ENCODE peak calls at places on chromosome 9, in six cellular contexts. One of them, this sample, is unnamed.

GRCh38 chr9:124259273-124260078 is 1.7 kb downstream of the NEK6 start:
- DNase-seq in HFF-Myc: no peak
- DNase-seq in tibial artery: peak
- DNase-seq in fibroblast of the aortic adventitia: peak
- DNase-seq in stomach: peak
- DNase-seq in epithelial cell of esophagus: peak
- DNase-seq in this sample: peak

GRCh38 chr9:137243626-137244485 is 2.8 kb downstream of the TUBB4B start:
- DNase-seq in HFF-Myc: no peak
- DNase-seq in tibial artery: no peak
- DNase-seq in fibroblast of the aortic adventitia: no peak
- DNase-seq in stomach: no peak
- DNase-seq in epithelial cell of esophagus: peak
- DNase-seq in this sample: no peak

GRCh38 chr9:126380447-126380846 is 53.8 kb downstream of the MVB12B start:
- DNase-seq in HFF-Myc: no peak
- DNase-seq in tibial artery: no peak
- DNase-seq in fibroblast of the aortic adventitia: no peak
- DNase-seq in stomach: no peak
- DNase-seq in epithelial cell of esophagus: no peak
- DNase-seq in this sample: no peak

GRCh38 chr9:71680189-71680983 is 87.9 kb downstream of the CEMIP2 start:
- DNase-seq in HFF-Myc: no peak
- DNase-seq in tibial artery: no peak
- DNase-seq in fibroblast of the aortic adventitia: peak
- DNase-seq in stomach: no peak
- DNase-seq in epithelial cell of esophagus: peak
- DNase-seq in this sample: peak

GRCh38 chr9:36194326-36195000 is 3.7 kb downstream of the CLTA start:
- DNase-seq in HFF-Myc: no peak
- DNase-seq in tibial artery: no peak
- DNase-seq in fibroblast of the aortic adventitia: peak
- DNase-seq in stomach: no peak
- DNase-seq in epithelial cell of esophagus: peak
- DNase-seq in this sample: no peak

GRCh38 chr9:35380619-35381018 is 109.3 kb upstream of the RUSC2 start:
- DNase-seq in HFF-Myc: no peak
- DNase-seq in tibial artery: no peak
- DNase-seq in fibroblast of the aortic adventitia: no peak
- DNase-seq in stomach: no peak
- DNase-seq in epithelial cell of esophagus: no peak
- DNase-seq in this sample: no peak

GRCh38 chr9:104835163-104835562 is 71.2 kb downstream of the NIPSNAP3B start:
- DNase-seq in HFF-Myc: no peak
- DNase-seq in tibial artery: no peak
- DNase-seq in fibroblast of the aortic adventitia: no peak
- DNase-seq in stomach: no peak
- DNase-seq in epithelial cell of esophagus: no peak
- DNase-seq in this sample: no peak

GRCh38 chr9:124388275-124389048 is 26.8 kb downstream of the PSMB7 start:
- DNase-seq in HFF-Myc: no peak
- DNase-seq in tibial artery: no peak
- DNase-seq in fibroblast of the aortic adventitia: no peak
- DNase-seq in stomach: no peak
- DNase-seq in epithelial cell of esophagus: no peak
- DNase-seq in this sample: no peak

GRCh38 chr9:125525846-125526619 is 181.0 kb downstream of the MAPKAP1 start:
- DNase-seq in HFF-Myc: no peak
- DNase-seq in tibial artery: no peak
- DNase-seq in fibroblast of the aortic adventitia: peak
- DNase-seq in stomach: no peak
- DNase-seq in epithelial cell of esophagus: no peak
- DNase-seq in this sample: peak

GRCh38 chr9:126723807-126724172 is 81.0 kb upstream of the ZBTB43 start:
- DNase-seq in HFF-Myc: no peak
- DNase-seq in tibial artery: no peak
- DNase-seq in fibroblast of the aortic adventitia: no peak
- DNase-seq in stomach: no peak
- DNase-seq in epithelial cell of esophagus: no peak
- DNase-seq in this sample: no peak

GRCh38 chr9:134957165-134957944 is 39.6 kb upstream of the FCN1 start:
- DNase-seq in HFF-Myc: no peak
- DNase-seq in tibial artery: peak
- DNase-seq in fibroblast of the aortic adventitia: no peak
- DNase-seq in stomach: no peak
- DNase-seq in epithelial cell of esophagus: no peak
- DNase-seq in this sample: no peak

GRCh38 chr9:37732086-37732744 is 21.4 kb upstream of the TRMT10B start:
- DNase-seq in HFF-Myc: no peak
- DNase-seq in tibial artery: no peak
- DNase-seq in fibroblast of the aortic adventitia: no peak
- DNase-seq in stomach: no peak
- DNase-seq in epithelial cell of esophagus: no peak
- DNase-seq in this sample: no peak

GRCh38 chr9:115891929-115892328 is 261.7 kb upstream of the PAPPA start:
- DNase-seq in HFF-Myc: peak
- DNase-seq in tibial artery: no peak
- DNase-seq in fibroblast of the aortic adventitia: peak
- DNase-seq in stomach: no peak
- DNase-seq in epithelial cell of esophagus: peak
- DNase-seq in this sample: peak

GRCh38 chr9:134597041-134597913 is 44.3 kb upstream of the COL5A1 start:
- DNase-seq in HFF-Myc: no peak
- DNase-seq in tibial artery: no peak
- DNase-seq in fibroblast of the aortic adventitia: no peak
- DNase-seq in stomach: no peak
- DNase-seq in epithelial cell of esophagus: no peak
- DNase-seq in this sample: no peak

GRCh38 chr9:127640908-127641545 is 28.9 kb downstream of the STXBP1 start:
- DNase-seq in HFF-Myc: no peak
- DNase-seq in tibial artery: no peak
- DNase-seq in fibroblast of the aortic adventitia: no peak
- DNase-seq in stomach: no peak
- DNase-seq in epithelial cell of esophagus: no peak
- DNase-seq in this sample: no peak

GRCh38 chr9:87336914-87337333 is 160.7 kb upstream of the DAPK1 start:
- DNase-seq in HFF-Myc: no peak
- DNase-seq in tibial artery: no peak
- DNase-seq in fibroblast of the aortic adventitia: peak
- DNase-seq in stomach: peak
- DNase-seq in epithelial cell of esophagus: peak
- DNase-seq in this sample: peak

GRCh38 chr9:107705521-107705920 is 216.0 kb upstream of the KLF4 start:
- DNase-seq in HFF-Myc: no peak
- DNase-seq in tibial artery: no peak
- DNase-seq in fibroblast of the aortic adventitia: no peak
- DNase-seq in stomach: no peak
- DNase-seq in epithelial cell of esophagus: peak
- DNase-seq in this sample: no peak

GRCh38 chr9:133824106-133824801 is 86.1 kb upstream of the SARDH start:
- DNase-seq in HFF-Myc: no peak
- DNase-seq in tibial artery: no peak
- DNase-seq in fibroblast of the aortic adventitia: no peak
- DNase-seq in stomach: no peak
- DNase-seq in epithelial cell of esophagus: no peak
- DNase-seq in this sample: no peak

GRCh38 chr9:129287595-129288305 is 109.7 kb upstream of the IER5L start:
- DNase-seq in HFF-Myc: no peak
- DNase-seq in tibial artery: peak
- DNase-seq in fibroblast of the aortic adventitia: no peak
- DNase-seq in stomach: no peak
- DNase-seq in epithelial cell of esophagus: no peak
- DNase-seq in this sample: no peak

GRCh38 chr9:36566813-36567217 is 5.9 kb upstream of the MELK start:
- DNase-seq in HFF-Myc: no peak
- DNase-seq in tibial artery: peak
- DNase-seq in fibroblast of the aortic adventitia: peak
- DNase-seq in stomach: peak
- DNase-seq in epithelial cell of esophagus: peak
- DNase-seq in this sample: peak

GRCh38 chr9:133715866-133716563 is 22.1 kb downstream of the SARDH start:
- DNase-seq in HFF-Myc: no peak
- DNase-seq in tibial artery: no peak
- DNase-seq in fibroblast of the aortic adventitia: no peak
- DNase-seq in stomach: no peak
- DNase-seq in epithelial cell of esophagus: no peak
- DNase-seq in this sample: peak

GRCh38 chr9:28234899-28235277 is 661.6 kb upstream of the C9orf72 start:
- DNase-seq in HFF-Myc: peak
- DNase-seq in tibial artery: no peak
- DNase-seq in fibroblast of the aortic adventitia: peak
- DNase-seq in stomach: no peak
- DNase-seq in epithelial cell of esophagus: peak
- DNase-seq in this sample: peak

GRCh38 chr9:133618726-133619125 is 9.5 kb upstream of the FAM163B start:
- DNase-seq in HFF-Myc: no peak
- DNase-seq in tibial artery: no peak
- DNase-seq in fibroblast of the aortic adventitia: no peak
- DNase-seq in stomach: no peak
- DNase-seq in epithelial cell of esophagus: no peak
- DNase-seq in this sample: no peak

GRCh38 chr9:105439428-105439827 is 8.4 kb upstream of the FSD1L start:
- DNase-seq in HFF-Myc: no peak
- DNase-seq in tibial artery: no peak
- DNase-seq in fibroblast of the aortic adventitia: peak
- DNase-seq in stomach: no peak
- DNase-seq in epithelial cell of esophagus: no peak
- DNase-seq in this sample: peak

GRCh38 chr9:131627326-131627845 is 82.1 kb downstream of the PRRT1B start:
- DNase-seq in HFF-Myc: no peak
- DNase-seq in tibial artery: no peak
- DNase-seq in fibroblast of the aortic adventitia: peak
- DNase-seq in stomach: no peak
- DNase-seq in epithelial cell of esophagus: no peak
- DNase-seq in this sample: no peak

GRCh38 chr9:131625848-131626670 is 80.7 kb downstream of the PRRT1B start:
- DNase-seq in HFF-Myc: no peak
- DNase-seq in tibial artery: no peak
- DNase-seq in fibroblast of the aortic adventitia: no peak
- DNase-seq in stomach: no peak
- DNase-seq in epithelial cell of esophagus: no peak
- DNase-seq in this sample: no peak

GRCh38 chr9:131628821-131629197 is 83.5 kb downstream of the PRRT1B start:
- DNase-seq in HFF-Myc: no peak
- DNase-seq in tibial artery: no peak
- DNase-seq in fibroblast of the aortic adventitia: no peak
- DNase-seq in stomach: no peak
- DNase-seq in epithelial cell of esophagus: no peak
- DNase-seq in this sample: no peak

GRCh38 chr9:131629827-131630205 is 84.5 kb downstream of the PRRT1B start:
- DNase-seq in HFF-Myc: no peak
- DNase-seq in tibial artery: no peak
- DNase-seq in fibroblast of the aortic adventitia: no peak
- DNase-seq in stomach: no peak
- DNase-seq in epithelial cell of esophagus: no peak
- DNase-seq in this sample: no peak

DNA sequence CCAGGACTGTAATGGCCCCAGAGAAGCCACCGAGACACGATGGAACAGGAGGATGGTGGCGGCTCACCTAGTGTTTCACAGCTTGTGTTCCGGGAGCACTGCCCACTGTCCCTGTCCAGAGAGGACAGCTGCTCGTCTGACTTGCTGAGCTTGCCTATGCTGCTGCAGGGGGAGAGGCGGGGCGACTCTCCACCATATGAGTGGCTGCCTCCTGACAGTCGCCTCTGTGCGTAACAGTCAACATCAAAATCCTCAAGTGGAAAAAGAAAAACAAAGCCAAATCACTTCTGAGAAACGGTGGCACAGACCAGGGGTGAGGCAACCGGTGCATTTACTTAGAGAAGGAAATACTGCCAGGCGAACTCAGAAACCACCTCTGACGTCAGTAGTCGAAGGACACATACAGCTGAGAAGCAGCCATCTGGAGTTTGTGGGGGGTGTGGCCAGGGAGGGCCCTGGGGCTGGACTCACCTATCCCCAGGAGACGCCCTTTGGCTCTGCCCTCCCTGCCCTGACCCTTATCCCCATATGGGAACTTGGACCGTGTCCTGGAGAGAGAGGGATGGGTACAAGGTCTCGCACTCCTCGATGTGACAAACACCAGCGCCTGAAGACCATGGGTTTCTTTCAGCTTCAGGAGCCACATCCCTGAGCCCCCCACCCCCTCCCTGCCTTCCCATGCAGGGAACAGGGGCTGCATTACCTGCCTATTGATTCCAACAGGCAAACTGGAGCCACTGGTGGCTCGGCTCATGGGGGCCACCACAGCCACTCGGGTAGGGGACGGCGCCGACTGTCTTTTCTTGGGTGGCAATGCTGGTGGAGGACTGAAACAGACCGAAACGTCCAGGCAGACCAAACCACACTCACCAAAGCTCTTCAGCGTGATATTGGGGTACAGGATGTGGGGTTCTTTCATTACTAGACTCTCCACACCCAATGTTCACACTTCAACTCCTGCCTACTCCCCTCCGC is 82.8 kb downstream of the PRRT1B start:
- DNase-seq in HFF-Myc: no peak
- DNase-seq in tibial artery: no peak
- DNase-seq in fibroblast of the aortic adventitia: peak
- DNase-seq in stomach: peak
- DNase-seq in epithelial cell of esophagus: no peak
- DNase-seq in this sample: peak
- H3K4me3 ChIP-seq in HFF-Myc: no peak
- H3K4me3 ChIP-seq in tibial artery: no peak
- H3K4me3 ChIP-seq in fibroblast of the aortic adventitia: no peak
- H3K4me3 ChIP-seq in stomach: no peak
- H3K4me3 ChIP-seq in epithelial cell of esophagus: no peak
- H3K4me3 ChIP-seq in this sample: no peak

DNA sequence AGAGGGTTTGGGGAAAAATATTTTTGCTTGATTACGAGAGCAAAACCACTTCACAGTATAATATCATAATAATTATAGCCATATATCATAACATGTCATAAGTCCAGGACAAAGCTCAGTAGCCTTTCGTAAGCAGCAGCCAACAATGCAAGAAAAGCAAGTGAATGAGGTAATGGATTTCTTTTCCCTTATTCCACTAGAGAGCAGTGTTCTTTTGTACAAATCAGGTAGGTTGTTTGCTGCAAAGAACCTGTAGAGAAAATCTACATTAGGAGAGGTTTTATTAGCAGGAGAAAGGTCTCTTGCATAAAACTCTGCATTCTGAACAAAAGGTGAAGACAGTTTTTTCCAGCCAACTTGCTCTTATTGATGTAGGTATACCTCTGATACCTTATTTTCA is 1033.4 kb downstream of the TLE4 start:
- DNase-seq in HFF-Myc: no peak
- DNase-seq in tibial artery: no peak
- DNase-seq in fibroblast of the aortic adventitia: peak
- DNase-seq in stomach: no peak
- DNase-seq in epithelial cell of esophagus: peak
- DNase-seq in this sample: peak
- TF ChIP-seq CTCF in HFF-Myc: peak
- TF ChIP-seq CTCF in tibial artery: no peak
- TF ChIP-seq CTCF in fibroblast of the aortic adventitia: peak
- TF ChIP-seq CTCF in stomach: no peak
- TF ChIP-seq CTCF in epithelial cell of esophagus: peak
- TF ChIP-seq CTCF in this sample: peak

GRCh38 chr9:114452219-114453169 is 52.8 kb downstream of the WHRN start:
- DNase-seq in HFF-Myc: no peak
- DNase-seq in tibial artery: no peak
- DNase-seq in fibroblast of the aortic adventitia: no peak
- DNase-seq in stomach: peak
- DNase-seq in epithelial cell of esophagus: peak
- DNase-seq in this sample: no peak
- H3K4me3 ChIP-seq in HFF-Myc: no peak
- H3K4me3 ChIP-seq in tibial artery: no peak
- H3K4me3 ChIP-seq in fibroblast of the aortic adventitia: no peak
- H3K4me3 ChIP-seq in stomach: no peak
- H3K4me3 ChIP-seq in epithelial cell of esophagus: no peak
- H3K4me3 ChIP-seq in this sample: no peak

GRCh38 chr9:14400658-14400995 is 86.7 kb upstream of the NFIB start:
- DNase-seq in HFF-Myc: peak
- DNase-seq in tibial artery: peak
- DNase-seq in fibroblast of the aortic adventitia: peak
- DNase-seq in stomach: peak
- DNase-seq in epithelial cell of esophagus: peak
- DNase-seq in this sample: peak
- TF ChIP-seq CTCF in HFF-Myc: peak
- TF ChIP-seq CTCF in tibial artery: peak
- TF ChIP-seq CTCF in fibroblast of the aortic adventitia: peak
- TF ChIP-seq CTCF in stomach: no peak
- TF ChIP-seq CTCF in epithelial cell of esophagus: peak
- TF ChIP-seq CTCF in this sample: peak